ENCODE peak calls at places on chromosomes 6 and 20, in eight cellular contexts. W is mucosa of gallbladder; T is D721Med; L is stimulated activated CD8-positive, alpha-beta memory T cell treated with anti-CD3 and anti-CD28 coated beads, Interleukin-2, amount 100 ng/mL, for 1 hour; H is stimulated activated CD4-positive, alpha-beta T cell treated with anti-CD3 and anti-CD28 coated beads, Interleukin-12 subunit alpha, Interleukin-12 subunit beta, amount 100 ng/mL, for 24 hours; J is activated T-helper 1 cell treated with anti-CD3 and anti-CD28 coated beads, Interleukin-12 subunit alpha, Interleukin-12 subunit beta, Interleukin-2, Interleukin-4 antibody, amounts not matched to agents 30 ng/mL and 10 ng/mL and 1 ng/mL, durations not matched to agents 14 hours and 24 hours and 36 hours; I is WTC11; E is AG10803. A is an unnamed sample.

GRCh38 chr6:159788757-159789376 is 535 bp downstream of the TCP1 start:
- DNase-seq in I (peak), H (no peak), J (peak), T (no peak), E (peak), W (peak), L (peak), A (peak)

GRCh38 chr20:62336329-62336728 is 30.8 kb downstream of the LAMA5 start:
- DNase-seq in W (no peak), T (no peak), H (no peak), J (no peak), E (no peak), L (no peak), I (no peak), A (no peak)

GRCh38 chr20:24660651-24661050 is 191.2 kb downstream of the SYNDIG1 start:
- DNase-seq in E (no peak), J (no peak), T (no peak), I (no peak), W (no peak), H (no peak), L (no peak), A (no peak)

GRCh38 chr6:46134216-46134615 is 4.4 kb downstream of the ENPP4 start:
- DNase-seq in T (no peak), L (no peak), W (no peak), I (no peak), H (no peak), J (no peak), E (no peak), A (no peak)

GRCh38 chr20:39533858-39534257 is 571.7 kb downstream of the DHX35 start:
- DNase-seq in L (no peak), W (no peak), J (no peak), H (no peak), T (no peak), E (no peak), I (no peak), A (no peak)

GRCh38 chr6:73309784-73310502 is 44.1 kb downstream of the DPPA5 start:
- DNase-seq in H (peak), E (peak), I (peak), W (peak), J (peak), T (peak), L (peak), A (no peak)

GRCh38 chr20:36215778-36216177 is 20.5 kb upstream of the AAR2 start:
- DNase-seq in L (no peak), W (no peak), E (no peak), T (no peak), J (no peak), H (no peak), I (no peak), A (no peak)

GRCh38 chr6:24719125-24719931 is at the start of gene C6orf62:
- DNase-seq in I (no peak), T (no peak), H (peak), E (peak), J (peak), L (no peak), W (no peak), A (no peak)

A was measured in stromal cell of bone marrow.